ENCODE peak calls at places on chromosomes 3 and 15, in five cellular contexts. T is psoas muscle, A is sigmoid colon, V is astrocyte of the cerebellum, H is testis. L is an unnamed sample.

GRCh38 chr3:115347737-115348136 is 200.6 kb upstream of the ZBTB20 start:
- DNase-seq in T (no peak), A (no peak), V (no peak), H (no peak), L (no peak)

GRCh38 chr3:177629276-177629675 is 432.0 kb upstream of the TBL1XR1 start:
- DNase-seq in T (no peak), A (no peak), V (no peak), H (no peak), L (no peak)

GRCh38 chr15:68341851-68342336 is 64.3 kb downstream of the FEM1B start:
- DNase-seq in T (peak; percentile 33), A (no peak), V (no peak), H (no peak), L (no peak)

GRCh38 chr3:54213910-54214309 is 91.6 kb downstream of the CACNA2D3 start:
- DNase-seq in T (no peak), A (no peak), V (no peak), H (no peak), L (no peak)

GRCh38 chr3:72702390-72702789 is 145.9 kb downstream of the SHQ1 start:
- DNase-seq in T (no peak), A (no peak), V (no peak), H (no peak), L (no peak)

GRCh38 chr3:72968280-72968679 is 28.3 kb upstream of the PPP4R2 start:
- DNase-seq in T (no peak), A (no peak), V (no peak), H (no peak), L (no peak)

GRCh38 chr3:142596726-142597088 is 514 bp downstream of the PLS1 start:
- DNase-seq in T (no peak), A (no peak), V (no peak), H (no peak), L (no peak)

GRCh38 chr3:143604849-143605660 is 243.2 kb downstream of the SLC9A9 start:
- DNase-seq in T (no peak), A (no peak), V (no peak), H (no peak), L (no peak)

GRCh38 chr15:63344737-63345390 is 36.8 kb downstream of the CA12 start:
- DNase-seq in T (no peak), A (peak; percentile 14), V (no peak), H (no peak), L (no peak)

GRCh38 chr3:126375835-126376331 is 18.7 kb upstream of the KLF15 start:
- DNase-seq in T (no peak), A (peak; percentile 56), V (no peak), H (no peak), L (no peak)

GRCh38 chr15:32838338-32838737 is 120.5 kb downstream of the GREM1 start:
- DNase-seq in T (no peak), A (no peak), V (no peak), H (no peak), L (no peak)

GRCh38 chr3:62723636-62724217 is 151.5 kb downstream of the CADPS start:
- DNase-seq in T (no peak), A (no peak), V (no peak), H (no peak), L (no peak)

GRCh38 chr15:93261845-93262244 is 172.8 kb upstream of the RGMA start:
- DNase-seq in T (no peak), A (no peak), V (no peak), H (no peak), L (no peak)

GRCh38 chr3:21902956-21903355 is 151.9 kb upstream of the ZNF385D start:
- DNase-seq in T (no peak), A (no peak), V (no peak), H (no peak), L (no peak)

GRCh38 chr3:128280466-128281455 is 127.5 kb downstream of the EEFSEC start:
- DNase-seq in T (no peak), A (no peak), V (no peak), H (no peak), L (no peak)

GRCh38 chr3:137998643-137999042 is 11.3 kb upstream of the CLDN18 start:
- DNase-seq in T (no peak), A (no peak), V (no peak), H (no peak), L (no peak)

GRCh38 chr3:157111578-157111977 is 48.4 kb downstream of the CCNL1 start:
- DNase-seq in T (no peak), A (no peak), V (no peak), H (no peak), L (no peak)

GRCh38 chr3:158725348-158725966 is 6.8 kb downstream of the RARRES1 start:
- DNase-seq in T (peak; percentile 49), A (peak; percentile 75), V (peak; percentile 98), H (no peak), L (no peak)

GRCh38 chr3:140736863-140737460 is 59.1 kb downstream of the TRIM42 start:
- DNase-seq in T (peak; percentile 39), A (no peak), V (peak; percentile 27), H (peak; percentile 83), L (no peak)
- TF ChIP-seq CTCF in T (peak; percentile 45), A (peak; percentile 8), V (peak; percentile 64), H (peak; percentile 58), L (peak; percentile 31)

DNA sequence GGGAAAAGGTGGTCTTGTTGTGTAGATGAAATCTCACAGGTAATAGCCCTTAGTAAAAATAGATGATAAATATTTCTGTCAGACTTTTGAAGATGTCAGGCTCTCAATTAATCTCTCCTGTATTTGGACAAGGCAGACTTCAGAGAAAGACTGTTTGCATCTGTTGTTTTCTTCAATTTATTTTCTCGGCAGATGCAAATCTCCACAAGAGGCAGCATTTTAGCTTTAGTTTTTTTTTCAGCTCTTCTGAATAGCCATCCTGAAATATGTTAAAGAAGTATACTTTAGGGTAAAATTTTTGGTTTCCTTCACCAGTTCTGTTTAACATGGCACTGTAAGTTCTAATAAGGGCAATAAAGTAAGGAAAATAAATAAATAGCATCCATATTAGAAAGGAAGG is 685.1 kb downstream of the SI start:
- DNase-seq in T (no peak), A (no peak), V (no peak), H (no peak), L (no peak)
- TF ChIP-seq CTCF in T (no peak), A (no peak), V (no peak), H (no peak), L (no peak)

GRCh38 chr15:72475674-72476073 is 1.5 kb downstream of the ARIH1 start:
- DNase-seq in T (no peak), A (no peak), V (no peak), H (no peak), L (no peak)

GRCh38 chr15:72474466-72474911 is 359 bp downstream of the ARIH1 start:
- DNase-seq in T (no peak), A (no peak), V (no peak), H (no peak), L (no peak)

GRCh38 chr15:72473670-72474465 is at the start of gene ARIH1:
- DNase-seq in T (peak; percentile 97), A (peak; percentile 99), V (peak; percentile 86), H (peak; percentile 97), L (peak; percentile 96)

GRCh38 chr15:72474912-72475601 is 927 bp downstream of the ARIH1 start:
- DNase-seq in T (peak; percentile 80), A (peak; percentile 92), V (peak; percentile 50), H (peak; percentile 79), L (peak; percentile 92)

GRCh38 chr15:72472907-72473669 is 1.0 kb upstream of the ARIH1 start:
- DNase-seq in T (no peak), A (no peak), V (no peak), H (no peak), L (no peak)
- TF ChIP-seq CTCF in T (peak; percentile 23), A (no peak), V (peak; percentile 36), H (peak; percentile 11), L (no peak)

DNA sequence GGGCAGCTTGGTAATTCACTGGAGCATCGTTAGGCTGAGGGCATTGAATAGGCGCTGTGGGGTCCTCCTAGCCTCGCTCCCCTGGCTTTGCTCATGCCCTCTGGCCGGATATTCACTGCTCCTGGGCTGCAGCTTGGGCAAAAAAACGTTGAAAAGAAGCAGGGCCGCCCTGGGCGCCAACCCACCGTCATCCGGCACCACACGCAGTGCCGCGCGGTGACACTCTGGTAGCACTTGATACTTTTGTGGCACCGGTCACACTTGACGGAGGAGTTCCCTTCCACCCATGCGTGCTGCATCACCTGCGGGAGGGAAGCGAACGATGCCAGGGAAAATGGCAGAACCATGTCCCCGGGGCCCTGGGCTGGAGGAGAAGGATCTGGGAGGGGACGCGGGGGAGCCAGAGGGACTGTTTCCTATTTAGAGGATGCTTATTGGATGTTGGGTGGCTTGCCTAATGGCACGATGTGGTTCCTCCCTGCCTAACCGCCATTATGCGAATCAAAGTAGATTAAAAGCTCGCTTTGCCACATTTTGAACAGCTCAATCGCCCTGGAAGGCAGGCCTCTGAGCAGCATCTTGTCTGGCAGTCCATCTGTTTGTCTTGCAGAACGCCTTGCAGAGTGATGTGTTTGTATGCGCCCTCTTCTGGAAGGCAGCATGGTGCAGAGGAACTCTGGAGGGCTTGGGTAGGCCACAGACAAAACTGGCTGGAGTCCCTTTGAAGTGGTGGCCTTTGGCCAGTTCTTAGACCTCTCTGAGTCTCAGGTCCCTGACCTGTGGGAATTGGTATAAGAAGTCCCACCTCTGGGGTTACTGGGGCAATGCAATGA is 93.2 kb downstream of the DGKG start:
- DNase-seq in T (no peak), A (no peak), V (no peak), H (no peak), L (no peak)
- TF ChIP-seq CTCF in T (no peak), A (no peak), V (peak; percentile 39), H (no peak), L (no peak)

GRCh38 chr3:5731100-5731499 is 543.6 kb downstream of the EDEM1 start:
- DNase-seq in T (no peak), A (no peak), V (no peak), H (peak; percentile 33), L (no peak)
- TF ChIP-seq CTCF in T (no peak), A (no peak), V (no peak), H (no peak), L (no peak)

GRCh38 chr15:100671124-100671680 is 68.8 kb downstream of the ASB7 start:
- DNase-seq in T (no peak), A (no peak), V (no peak), H (no peak), L (no peak)
- TF ChIP-seq CTCF in T (no peak), A (no peak), V (no peak), H (no peak), L (no peak)

GRCh38 chr15:84734794-84735479 is 13.5 kb upstream of the ZNF592 start:
- DNase-seq in T (no peak), A (peak; percentile 70), V (no peak), H (peak; percentile 36), L (no peak)
- TF ChIP-seq CTCF in T (no peak), A (no peak), V (no peak), H (no peak), L (no peak)

DNA sequence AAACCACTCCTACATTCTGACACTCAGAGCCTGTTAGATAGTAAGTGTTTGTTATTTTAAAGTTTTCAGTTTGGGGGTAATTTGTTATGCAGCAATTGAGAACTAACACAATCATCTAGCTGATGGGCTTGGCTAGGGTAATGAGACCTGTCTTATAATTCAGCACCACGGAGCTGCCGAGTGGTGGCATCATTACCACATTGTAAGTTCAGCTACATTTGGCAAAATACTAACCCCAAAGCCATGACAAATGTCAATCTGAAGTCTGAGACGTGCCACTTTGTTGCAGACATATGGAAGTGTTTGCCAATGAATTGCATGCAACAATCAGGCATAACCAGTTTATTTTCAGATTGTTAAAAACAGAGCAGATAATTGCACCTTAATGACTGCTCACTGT is 52.7 kb downstream of the KLHL6 start:
- DNase-seq in T (no peak), A (no peak), V (no peak), H (peak; percentile 66), L (no peak)
- TF ChIP-seq CTCF in T (peak; percentile 52), A (no peak), V (no peak), H (no peak), L (no peak)

GRCh38 chr3:180690061-180690460 is 10.8 kb upstream of the CCDC39 start:
- DNase-seq in T (no peak), A (no peak), V (no peak), H (no peak), L (no peak)
- TF ChIP-seq CTCF in T (no peak), A (no peak), V (no peak), H (no peak), L (no peak)

L was measured in vagina.